ENCODE peak calls at places on chromosome 16, in four cellular contexts. F is A549, K is type B pancreatic cell, Y is epithelial cell of esophagus. H is an unnamed sample.

GRCh38 chr16:1183235-1183907 is 30.5 kb downstream of the CACNA1H start:
- DNase-seq in F (peak; percentile 69), K (no peak), Y (no peak), H (peak; percentile 93)

GRCh38 chr16:64012166-64012565 is 1109.7 kb downstream of the CDH11 start:
- DNase-seq in F (no peak), K (no peak), Y (no peak), H (no peak)

GRCh38 chr16:64238576-64238975 is 883.3 kb downstream of the CDH11 start:
- DNase-seq in F (no peak), K (no peak), Y (peak; percentile 37), H (no peak)

GRCh38 chr16:30972872-30973271 is 12.1 kb upstream of the HSD3B7 start:
- DNase-seq in F (peak; percentile 39), K (no peak), Y (no peak), H (no peak)

GRCh38 chr16:19014456-19014855 is 30.7 kb downstream of the TMC7 start:
- DNase-seq in F (peak; percentile 73), K (no peak), Y (peak; percentile 23), H (no peak)

GRCh38 chr16:79089735-79090284 is 510.7 kb downstream of the MAF start:
- DNase-seq in F (no peak), K (no peak), Y (no peak), H (no peak)

GRCh38 chr16:27177031-27177774 is 26.1 kb upstream of the KDM8 start:
- DNase-seq in F (peak; percentile 59), K (no peak), Y (peak; percentile 81), H (no peak)

GRCh38 chr16:9192746-9193145 is 101.3 kb downstream of the HAPSTR1 start:
- DNase-seq in F (no peak), K (no peak), Y (peak; percentile 2), H (no peak)

GRCh38 chr16:57799619-57800212 is 2.6 kb downstream of the KIFC3 start:
- DNase-seq in F (no peak), K (no peak), Y (no peak), H (no peak)

GRCh38 chr16:25063865-25064264 is 47.7 kb upstream of the LCMT1 start:
- DNase-seq in F (no peak), K (no peak), Y (no peak), H (no peak)

GRCh38 chr16:14263011-14263410 is 191.9 kb downstream of the MRTFB start:
- DNase-seq in F (no peak), K (no peak), Y (no peak), H (no peak)

GRCh38 chr16:85574672-85575475 is 38.2 kb upstream of the GSE1 start:
- DNase-seq in F (no peak), K (no peak), Y (no peak), H (no peak)

GRCh38 chr16:83363521-83363920 is 444.3 kb upstream of the HSBP1 start:
- DNase-seq in F (no peak), K (no peak), Y (peak; percentile 36), H (no peak)

GRCh38 chr16:27024010-27024409 is 42.7 kb upstream of the C16orf82 start:
- DNase-seq in F (no peak), K (no peak), Y (no peak), H (peak; percentile 56)

GRCh38 chr16:88754109-88754911 is 30.7 kb downstream of the PIEZO1 start:
- DNase-seq in F (no peak), K (no peak), Y (no peak), H (no peak)

GRCh38 chr16:88753191-88753590 is 31.8 kb downstream of the PIEZO1 start:
- DNase-seq in F (no peak), K (no peak), Y (no peak), H (no peak)

GRCh38 chr16:88755745-88756443 is 29.1 kb downstream of the PIEZO1 start:
- DNase-seq in F (no peak), K (no peak), Y (no peak), H (no peak)

GRCh38 chr16:88753600-88753999 is 31.4 kb downstream of the PIEZO1 start:
- DNase-seq in F (no peak), K (no peak), Y (no peak), H (no peak)

GRCh38 chr16:88754912-88755744 is 29.9 kb downstream of the PIEZO1 start:
- DNase-seq in F (no peak), K (no peak), Y (peak; percentile 92), H (no peak)
- TF ChIP-seq CTCF in F (no peak), K (peak; percentile 70), Y (no peak), H (peak; percentile 52)

DNA sequence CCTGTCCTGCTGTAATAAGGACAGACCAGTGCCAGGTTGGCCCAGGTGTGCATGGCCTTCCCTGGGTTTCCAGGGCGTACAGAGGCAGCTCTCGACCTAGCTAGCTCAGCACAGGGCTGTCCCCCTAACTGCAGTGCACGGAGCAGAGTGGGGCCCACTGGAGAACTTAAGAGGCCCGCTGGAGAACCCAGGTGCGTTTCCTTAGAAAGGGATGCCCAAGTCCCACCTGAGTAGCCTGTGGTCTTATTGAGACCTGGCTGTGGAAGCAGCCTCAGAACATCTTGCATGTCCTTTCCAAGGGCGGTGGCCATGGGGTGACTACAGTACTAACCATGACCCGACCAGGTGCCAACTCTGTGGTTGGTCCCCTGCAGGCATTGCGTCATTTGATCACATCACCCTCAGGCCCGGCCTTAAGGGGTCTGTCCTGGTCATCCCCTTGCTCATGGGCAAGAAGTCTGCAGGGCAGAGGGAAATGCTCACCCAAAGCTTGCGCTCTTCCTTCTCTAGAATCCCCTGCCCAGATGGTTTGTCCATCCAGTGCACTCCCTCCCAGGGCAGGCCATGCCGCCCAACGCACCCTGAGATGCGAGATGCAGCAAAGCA is 3.3 kb upstream of the CCNF start:
- DNase-seq in F (no peak), K (no peak), Y (no peak), H (no peak)
- TF ChIP-seq CTCF in F (no peak), K (no peak), Y (no peak), H (no peak)

GRCh38 chr16:47110939-47111338 is 32.8 kb downstream of the NETO2 start:
- DNase-seq in F (peak; percentile 23), K (no peak), Y (peak; percentile 13), H (no peak)
- TF ChIP-seq CTCF in F (no peak), K (peak; percentile 45), Y (peak; percentile 32), H (no peak)

DNA sequence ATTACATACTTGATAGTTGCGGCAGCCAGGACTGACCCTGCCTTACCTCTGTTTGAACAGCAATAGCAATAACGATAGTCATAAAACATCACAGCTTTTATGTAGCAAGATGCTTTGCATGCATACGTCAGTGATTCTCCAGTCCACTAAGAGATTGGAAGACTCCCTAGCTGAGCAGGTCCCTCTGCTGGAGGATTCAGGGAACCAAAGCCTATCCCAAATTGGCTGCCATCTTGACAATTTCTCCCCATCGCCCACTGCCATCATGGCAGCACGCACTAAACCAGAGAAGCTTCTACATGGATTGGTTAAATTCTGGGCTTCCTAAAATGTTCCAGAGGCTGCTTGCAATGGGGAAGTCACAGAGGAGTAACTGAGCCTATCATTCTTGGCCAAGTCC is 360.6 kb upstream of the XYLT1 start:
- DNase-seq in F (peak; percentile 24), K (no peak), Y (no peak), H (no peak)
- TF ChIP-seq CTCF in F (no peak), K (peak; percentile 49), Y (no peak), H (no peak)

DNA sequence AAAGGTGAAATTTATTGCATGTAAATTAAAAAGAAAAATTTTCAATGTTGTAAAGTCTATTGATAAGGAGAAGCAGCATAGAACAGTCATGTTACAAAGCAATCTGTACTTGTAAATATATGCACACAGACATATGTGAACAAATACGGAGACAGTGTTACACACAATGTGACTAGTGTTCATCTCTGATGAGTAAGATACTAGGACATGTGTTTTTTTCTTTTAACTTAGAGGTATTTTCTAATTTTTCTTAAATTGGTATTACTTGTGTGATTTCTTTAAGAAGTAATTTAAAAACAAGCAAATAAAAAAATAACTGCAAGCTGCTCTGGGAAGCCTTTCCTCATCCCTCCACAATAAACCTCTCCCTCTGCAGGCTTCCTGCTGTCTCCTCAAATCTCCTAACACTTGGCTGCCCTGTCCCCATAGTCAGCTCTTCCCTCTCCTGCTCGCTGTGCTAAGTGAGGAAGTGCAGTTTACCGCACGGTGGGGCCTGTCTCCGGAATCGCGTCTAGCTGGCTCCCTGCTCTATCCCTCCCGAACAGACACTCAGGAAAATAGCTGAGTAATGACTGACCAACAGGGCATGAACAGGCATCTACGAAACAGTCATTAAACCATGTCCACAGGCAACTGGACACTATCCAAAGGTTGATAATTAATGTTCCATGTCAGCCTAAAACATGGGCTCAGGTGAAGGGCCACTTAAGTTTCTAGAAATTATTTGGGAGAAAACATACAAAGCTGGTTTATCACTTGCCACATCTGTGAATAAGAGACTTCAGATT is 35.9 kb downstream of the CMTM4 start:
- DNase-seq in F (peak; percentile 84), K (no peak), Y (peak; percentile 82), H (no peak)
- TF ChIP-seq CTCF in F (no peak), K (peak; percentile 22), Y (peak; percentile 38), H (peak; percentile 38)

DNA sequence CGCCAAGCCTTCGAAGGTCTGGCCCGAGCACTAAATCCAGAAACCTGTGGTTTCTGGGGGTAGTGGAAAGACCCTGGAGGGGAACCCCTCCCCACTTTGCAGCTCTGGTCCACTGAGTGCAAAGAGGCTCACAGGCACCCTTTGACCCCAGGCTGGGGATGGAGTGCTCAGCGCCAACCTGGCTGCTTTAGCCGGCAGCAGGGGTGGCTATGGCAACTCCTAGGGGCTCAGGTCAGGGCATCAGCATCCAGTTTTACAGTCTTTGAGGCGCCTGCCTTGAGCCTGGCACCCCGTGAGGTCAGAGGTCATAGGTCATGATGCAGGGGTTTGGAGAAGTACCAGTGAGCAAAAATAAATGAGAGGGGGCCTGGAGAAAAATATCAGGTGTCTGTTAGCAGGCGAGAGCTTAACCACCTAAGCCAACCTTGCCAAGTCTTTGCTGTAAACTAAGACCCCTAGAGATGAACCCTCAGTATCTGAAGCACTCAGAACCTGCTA is 17.9 kb downstream of the CA7 start:
- DNase-seq in F (no peak), K (no peak), Y (no peak), H (no peak)
- TF ChIP-seq CTCF in F (no peak), K (no peak), Y (no peak), H (no peak)

GRCh38 chr16:69620564-69620963 is 54.8 kb downstream of the NFAT5 start:
- DNase-seq in F (no peak), K (no peak), Y (peak; percentile 46), H (no peak)
- TF ChIP-seq CTCF in F (no peak), K (no peak), Y (no peak), H (no peak)